ENCODE peak calls at places on chromosome 1, in five cellular contexts. T is cardiac muscle cell, K is PC-9, H is hepatocyte, G is H1. V is an unnamed sample.

GRCh38 chr1:213714645-213715044 is 273.1 kb upstream of the PROX1 start:
- DNase-seq in H (no peak), K (no peak), G (no peak), T (no peak), V (no peak)

GRCh38 chr1:94092210-94092613 is 28.7 kb downstream of the ABCA4 start:
- DNase-seq in K (no peak), H (no peak), T (peak; percentile 91), G (no peak), V (no peak)

GRCh38 chr1:186188736-186189135 is 186.3 kb downstream of the TPR start:
- DNase-seq in G (no peak), T (no peak), H (no peak), K (no peak), V (no peak)

GRCh38 chr1:235074335-235075120 is 54.1 kb downstream of the TOMM20 start:
- DNase-seq in H (peak; percentile 55), K (peak; percentile 62), T (peak; percentile 49), G (no peak), V (no peak)

GRCh38 chr1:224528900-224529299 is 87.2 kb upstream of the CNIH3 start:
- DNase-seq in H (no peak), T (peak; percentile 68), G (no peak), K (no peak), V (no peak)

GRCh38 chr1:182761396-182762395 is 27.9 kb upstream of the NPL start:
- DNase-seq in G (no peak), T (no peak), H (no peak), K (no peak), V (no peak)

GRCh38 chr1:85047144-85047471 is 1.2 kb downstream of the MCOLN3 start:
- DNase-seq in H (no peak), G (no peak), K (no peak), T (no peak), V (no peak)

GRCh38 chr1:54403808-54404261 is 2.4 kb downstream of the SSBP3 start:
- DNase-seq in K (no peak), T (peak; percentile 66), G (no peak), H (no peak), V (no peak)

GRCh38 chr1:19495000-19495656 is 9.8 kb upstream of the CAPZB start:
- DNase-seq in T (peak; percentile 66), K (no peak), H (no peak), G (no peak), V (no peak)

GRCh38 chr1:19496529-19496877 is 11.2 kb upstream of the CAPZB start:
- DNase-seq in G (no peak), T (no peak), H (no peak), K (no peak), V (no peak)

GRCh38 chr1:19493547-19493946 is 8.2 kb upstream of the CAPZB start:
- DNase-seq in G (no peak), K (no peak), H (no peak), T (no peak), V (no peak)

GRCh38 chr1:19495816-19496528 is 10.6 kb upstream of the CAPZB start:
- DNase-seq in H (no peak), T (peak; percentile 44), K (no peak), G (no peak), V (no peak)
- H3K27ac ChIP-seq in H (peak overlapping the region; percentile 72), T (no peak overlapping the region), K (no peak overlapping the region), G (no peak overlapping the region), V (no peak overlapping the region)

GRCh38 chr1:37731312-37732019 is 33.5 kb downstream of the EPHA10 start:
- DNase-seq in K (no peak), G (no peak), T (no peak), H (no peak), V (no peak)
- H3K27ac ChIP-seq in K (no peak overlapping the region), G (no peak overlapping the region), T (no peak overlapping the region), H (no peak overlapping the region), V (no peak overlapping the region)

DNA sequence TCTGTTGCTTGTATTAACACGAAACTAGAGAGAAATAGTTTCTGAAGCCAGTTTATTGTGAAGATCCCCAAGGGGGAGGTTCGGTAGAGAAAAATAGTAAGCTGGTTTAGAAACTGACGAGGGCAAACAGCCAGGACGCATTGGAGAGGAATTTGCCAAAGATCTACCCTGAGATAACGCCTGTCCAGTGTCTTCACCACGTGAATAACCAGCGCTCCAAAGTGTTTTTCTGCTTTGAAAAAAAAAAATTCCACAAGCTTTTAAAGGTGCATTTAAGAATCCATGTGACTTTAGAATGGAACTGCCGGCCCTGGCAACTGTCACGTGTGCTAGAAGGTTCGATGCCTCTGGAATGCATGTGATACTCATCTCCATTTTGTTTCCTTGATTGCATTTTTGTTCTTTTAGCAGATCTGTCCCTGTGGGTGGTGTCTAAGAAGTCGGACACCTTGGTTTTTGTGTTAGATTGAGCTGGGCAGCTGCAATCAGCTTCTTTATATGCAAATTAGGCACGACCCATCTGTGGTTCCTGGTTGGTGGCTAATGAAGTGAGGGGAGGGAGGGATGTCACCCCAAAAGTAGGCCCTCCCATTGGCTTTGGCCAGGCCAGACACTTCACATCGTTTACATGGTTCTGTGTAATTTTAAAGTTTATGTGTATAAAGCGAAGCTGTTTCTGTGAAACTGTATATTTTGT is 1.3 kb upstream of the THAP3 start:
- DNase-seq in H (no peak), T (no peak), G (no peak), K (no peak), V (no peak)
- H3K27ac ChIP-seq in H (peak overlapping the region; percentile 36), T (peak overlapping the region; percentile 92), G (no peak overlapping the region), K (no peak overlapping the region), V (peak overlapping the region; percentile 15)

DNA sequence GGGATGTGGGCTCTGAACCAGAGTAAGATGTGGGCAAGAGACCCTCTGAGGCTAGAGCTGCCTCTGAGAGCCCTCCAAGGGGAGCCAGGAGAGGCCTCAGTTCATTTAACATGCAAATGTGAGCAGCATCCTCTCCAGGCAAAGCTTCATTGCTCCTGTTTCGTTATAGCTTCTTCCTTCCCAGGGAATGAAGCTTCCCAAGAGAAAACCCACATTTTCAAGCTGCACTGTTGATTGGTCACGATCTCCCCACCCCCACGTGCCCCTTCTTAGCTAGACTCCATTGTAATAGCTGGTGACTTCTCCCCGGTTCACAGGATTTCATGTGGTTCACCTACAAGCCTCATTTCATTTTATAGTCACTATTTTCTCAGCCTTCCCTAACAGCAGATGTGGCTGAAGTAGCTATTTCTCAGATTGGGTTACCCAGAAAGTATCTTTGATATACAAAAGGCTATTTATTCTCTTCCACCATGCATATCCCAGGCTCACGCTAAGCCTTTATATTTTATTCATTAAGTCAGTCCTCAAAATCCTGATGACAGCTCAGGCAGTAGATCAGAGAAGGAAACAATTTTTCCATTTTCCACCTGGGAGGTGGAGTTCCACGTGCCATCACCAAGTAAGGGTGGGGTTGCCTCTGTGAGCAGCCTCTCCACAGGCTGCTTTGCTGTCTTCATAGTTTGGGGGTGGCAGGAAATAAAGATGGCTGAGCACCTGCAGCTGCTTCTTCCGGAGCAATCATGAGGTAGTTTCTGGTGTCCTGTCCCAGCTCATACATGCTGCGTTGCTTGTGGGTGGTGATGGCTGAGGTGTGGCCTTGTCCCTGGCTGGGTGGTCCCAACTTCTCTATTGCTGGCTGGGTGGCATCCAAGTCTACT is 178.3 kb upstream of the RAB4A start:
- DNase-seq in T (no peak), K (no peak), G (no peak), H (no peak), V (no peak)
- H3K27ac ChIP-seq in T (no peak overlapping the region), K (no peak overlapping the region), G (peak overlapping the region; percentile 68), H (peak overlapping the region; percentile 73), V (peak overlapping the region; percentile 45)

GRCh38 chr1:210262897-210263272 is 30.3 kb downstream of the SERTAD4 start:
- DNase-seq in H (no peak), G (no peak), T (no peak), K (no peak), V (no peak)

GRCh38 chr1:210260087-210260486 is 27.5 kb downstream of the SERTAD4 start:
- DNase-seq in K (no peak), T (no peak), H (no peak), G (no peak), V (no peak)

GRCh38 chr1:210257698-210258395 is 25.3 kb downstream of the SERTAD4 start:
- DNase-seq in G (no peak), K (no peak), T (no peak), H (no peak), V (peak; percentile 27)

GRCh38 chr1:210262167-210262896 is 29.7 kb downstream of the SERTAD4 start:
- DNase-seq in K (no peak), T (peak; percentile 88), G (no peak), H (peak; percentile 52), V (no peak)

GRCh38 chr1:210259496-210259895 is 26.9 kb downstream of the SERTAD4 start:
- DNase-seq in K (no peak), T (peak; percentile 58), H (no peak), G (no peak), V (no peak)
- H3K27ac ChIP-seq in K (no peak overlapping the region), T (no peak overlapping the region), H (no peak overlapping the region), G (no peak overlapping the region), V (no peak overlapping the region)

GRCh38 chr1:179586107-179586823 is 5.4 kb upstream of the TDRD5 start:
- DNase-seq in T (peak; percentile 76), K (no peak), G (no peak), H (peak; percentile 73), V (no peak)
- H3K27ac ChIP-seq in T (no peak overlapping the region), K (no peak overlapping the region), G (no peak overlapping the region), H (no peak overlapping the region), V (no peak overlapping the region)

V was measured in epithelial cell of prostate.